ENCODE peak calls at places on chromosome 9, in four cellular contexts. W is neural crest cell, T is HFF-Myc, O is NCI-H1105 treated with DMSO at 0.1 percent for 48 hours. V is an unnamed sample.

GRCh38 chr9:127949827-127950512 is 12.3 kb upstream of the DPM2 start:
- DNase-seq in W (no peak), O (no peak), T (no peak), V (no peak)

GRCh38 chr9:114108016-114108833 is 9.1 kb upstream of the KIF12 start:
- DNase-seq in T (peak), W (peak), O (peak), V (peak)

GRCh38 chr9:86822006-86822405 is 125.3 kb downstream of the GAS1 start:
- DNase-seq in T (no peak), W (no peak), O (no peak), V (no peak)

GRCh38 chr9:84996716-84997115 is 327.2 kb downstream of the NTRK2 start:
- DNase-seq in W (no peak), T (no peak), O (no peak), V (no peak)

GRCh38 chr9:4193391-4193790 is 106.5 kb downstream of the GLIS3 start:
- DNase-seq in T (no peak), O (no peak), W (no peak), V (no peak)

GRCh38 chr9:81622471-81623245 is 66.7 kb downstream of the TLE1 start:
- DNase-seq in O (no peak), T (no peak), W (no peak), V (no peak)

GRCh38 chr9:138038244-138038671 is 160.7 kb downstream of the CACNA1B start:
- DNase-seq in T (no peak), O (no peak), W (no peak), V (no peak)

GRCh38 chr9:81076131-81076530 is 613.2 kb downstream of the TLE1 start:
- DNase-seq in W (no peak), O (no peak), T (no peak), V (no peak)

GRCh38 chr9:68416891-68417570 is 60.6 kb downstream of the PGM5 start:
- DNase-seq in O (no peak), W (no peak), T (no peak), V (peak)

GRCh38 chr9:2377135-2377534 is 244.5 kb upstream of the VLDLR start:
- DNase-seq in W (no peak), T (no peak), O (no peak), V (no peak)

GRCh38 chr9:16133032-16133431 is 580.2 kb downstream of the CCDC171 start:
- DNase-seq in O (no peak), W (no peak), T (no peak), V (no peak)

GRCh38 chr9:101311759-101312420 is 72.9 kb downstream of the BAAT start:
- DNase-seq in W (no peak), T (peak), O (peak), V (peak)

GRCh38 chr9:35688558-35689350 is 971 bp downstream of the TPM2 start:
- DNase-seq in T (peak), O (no peak), W (no peak), V (no peak)

GRCh38 chr9:100690438-100690837 is 112.6 kb downstream of the CAVIN4 start:
- DNase-seq in T (no peak), O (no peak), W (no peak), V (no peak)

GRCh38 chr9:120412425-120412951 is 167.5 kb downstream of the CDK5RAP2 start:
- DNase-seq in T (peak), W (no peak), O (no peak), V (peak)

GRCh38 chr9:78544260-78544659 is 247.3 kb downstream of the PSAT1 start:
- DNase-seq in O (no peak), W (no peak), T (no peak), V (no peak)

GRCh38 chr9:120755827-120756434 is 37.3 kb downstream of the FBXW2 start:
- DNase-seq in O (peak), W (peak), T (peak), V (peak)

GRCh38 chr9:36969216-36969771 is 64.8 kb downstream of the PAX5 start:
- DNase-seq in O (no peak), W (no peak), T (no peak), V (peak)

GRCh38 chr9:107737610-107737986 is 248.0 kb upstream of the KLF4 start:
- DNase-seq in W (no peak), O (no peak), T (no peak), V (no peak)

GRCh38 chr9:89421595-89421994 is 76.3 kb downstream of the SEMA4D start:
- DNase-seq in O (no peak), T (no peak), W (no peak), V (no peak)

GRCh38 chr9:73135394-73135793 is 16.3 kb upstream of the ANXA1 start:
- DNase-seq in W (no peak), O (no peak), T (no peak), V (no peak)

GRCh38 chr9:71663931-71664459 is 104.3 kb downstream of the CEMIP2 start:
- DNase-seq in W (no peak), T (no peak), O (no peak), V (peak)

GRCh38 chr9:12846035-12846434 is 71.2 kb downstream of the LURAP1L start:
- DNase-seq in T (no peak), O (no peak), W (no peak), V (no peak)

GRCh38 chr9:7117676-7118561 is 360.1 kb downstream of the KDM4C start:
- DNase-seq in W (no peak), O (peak), T (peak), V (no peak)

GRCh38 chr9:92627651-92628050 is 42.3 kb downstream of the IPPK start:
- DNase-seq in O (no peak), T (no peak), W (no peak), V (no peak)

GRCh38 chr9:116589392-116590354 is 97.4 kb upstream of the TRIM32 start:
- DNase-seq in T (peak), O (no peak), W (no peak), V (peak)

GRCh38 chr9:89902450-89902849 is 297.6 kb downstream of the GADD45G start:
- DNase-seq in W (no peak), O (no peak), T (no peak), V (no peak)

GRCh38 chr9:72843525-72844439 is 109.1 kb downstream of the ALDH1A1 start:
- DNase-seq in W (no peak), O (no peak), T (no peak), V (no peak)

GRCh38 chr9:128887914-128888350 is 6.0 kb downstream of the LRRC8A start:
- DNase-seq in O (no peak), T (no peak), W (no peak), V (peak)

GRCh38 chr9:120099064-120099463 is 480.9 kb downstream of the CDK5RAP2 start:
- DNase-seq in T (no peak), O (no peak), W (no peak), V (peak)

GRCh38 chr9:90299963-90300362 is 342.7 kb downstream of the DIRAS2 start:
- DNase-seq in O (no peak), T (no peak), W (no peak), V (no peak)

GRCh38 chr9:118569151-118569550 is 800.1 kb downstream of the BRINP1 start:
- DNase-seq in O (no peak), T (no peak), W (no peak), V (no peak)

V was measured in iPS-NIHi11.